ENCODE peak calls at places on chromosomes 12 and 14, in five cellular contexts. D, T, N, R and O are unnamed samples.
A peak's percentile ranks its signal among the peaks of the same experiment; 100 is the strongest.

GRCh38 chr12:29754235-29755189 is 29.2 kb downstream of the TMTC1 start:
- DNase-seq in T (no peak), D (no peak), N (no peak), R (peak; percentile 14), O (no peak)

GRCh38 chr12:32322354-32322753 is 77.0 kb upstream of the FGD4 start:
- DNase-seq in N (no peak), D (no peak), T (no peak), R (no peak), O (no peak)

GRCh38 chr14:59484611-59485174 is 376 bp downstream of the JKAMP start:
- DNase-seq in T (no peak), D (no peak), R (no peak), N (peak; percentile 16), O (no peak)

GRCh38 chr12:47071241-47071852 is 8.1 kb upstream of the PCED1B start:
- DNase-seq in N (no peak), D (no peak), T (no peak), R (no peak), O (no peak)

GRCh38 chr14:52018252-52018651 is 28.9 kb downstream of the RTRAF start:
- DNase-seq in D (no peak), N (no peak), R (no peak), T (no peak), O (no peak)

GRCh38 chr14:68574906-68575305 is 218.0 kb downstream of the ZFP36L1 start:
- DNase-seq in R (no peak), T (no peak), D (peak; percentile 47), N (no peak), O (no peak)

GRCh38 chr14:36430662-36431084 is 89.4 kb downstream of the NKX2-1 start:
- DNase-seq in R (no peak), T (no peak), N (no peak), D (no peak), O (no peak)

GRCh38 chr12:68913682-68914081 is 19.3 kb downstream of the CPM start:
- DNase-seq in N (no peak), D (no peak), R (no peak), T (no peak), O (no peak)

GRCh38 chr12:76999157-76999556 is 66.2 kb downstream of the E2F7 start:
- DNase-seq in T (no peak), R (no peak), D (no peak), N (no peak), O (no peak)

GRCh38 chr14:72256055-72256454 is 323.8 kb downstream of the RGS6 start:
- DNase-seq in T (no peak), D (no peak), N (no peak), R (no peak), O (no peak)

GRCh38 chr14:22792158-22792557 is 23.1 kb downstream of the SLC7A7 start:
- DNase-seq in T (no peak), D (no peak), R (no peak), N (no peak), O (no peak)

GRCh38 chr14:89384023-89384422 is 33.0 kb downstream of the FOXN3 start:
- DNase-seq in D (no peak), N (peak; percentile 92), R (no peak), T (no peak), O (no peak)

GRCh38 chr14:31263485-31264133 is 56.0 kb upstream of the HECTD1 start:
- DNase-seq in R (no peak), T (no peak), N (no peak), D (peak; percentile 44), O (no peak)

GRCh38 chr14:102213470-102213869 is 73.8 kb downstream of the WDR20 start:
- DNase-seq in T (no peak), D (no peak), R (no peak), N (no peak), O (no peak)

GRCh38 chr14:35046751-35047536 is 872 bp downstream of the FAM177A1 start:
- DNase-seq in R (peak; percentile 51), D (no peak), N (no peak), T (peak; percentile 82), O (peak; percentile 52)

DNA sequence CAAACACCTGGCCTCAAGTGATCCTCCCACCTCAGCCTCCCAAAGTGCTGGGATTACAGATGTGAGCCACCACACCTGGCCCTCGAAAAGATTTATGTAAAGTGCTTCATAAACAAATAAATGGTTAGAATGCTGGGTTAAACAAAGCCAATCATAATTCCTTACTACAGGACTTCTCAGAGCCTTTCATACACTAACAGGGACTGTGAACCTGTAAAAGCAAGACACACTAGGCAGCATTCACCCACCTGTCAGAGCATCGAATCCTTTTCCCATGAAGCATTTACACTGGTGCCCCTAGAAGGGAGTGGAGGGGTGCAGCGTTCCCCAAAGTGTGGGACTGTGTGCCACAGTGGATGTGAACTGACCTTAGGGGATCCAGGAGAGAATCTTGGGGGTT is 29.5 kb downstream of the TRPV4 start:
- DNase-seq in N (no peak), D (no peak), T (no peak), R (no peak), O (no peak)
- TF ChIP-seq POLR2A in N (no peak), D (no peak), T (no peak), R (no peak), O (no peak)

GRCh38 chr14:75440733-75441474 is 13.1 kb downstream of the JDP2 start:
- DNase-seq in N (no peak), T (no peak), D (peak; percentile 77), R (peak; percentile 56), O (peak; percentile 65)
- H3K4me3 ChIP-seq in N (no peak overlapping the region), T (no peak overlapping the region), D (no peak overlapping the region), R (no peak overlapping the region), O (no peak overlapping the region)

GRCh38 chr14:75030147-75030546 is 21.1 kb downstream of the MLH3 start:
- DNase-seq in N (no peak), D (no peak), T (no peak), R (no peak), O (no peak)
- TF ChIP-seq CTCF in N (no peak), D (no peak), T (no peak), R (no peak), O (no peak)

DNA sequence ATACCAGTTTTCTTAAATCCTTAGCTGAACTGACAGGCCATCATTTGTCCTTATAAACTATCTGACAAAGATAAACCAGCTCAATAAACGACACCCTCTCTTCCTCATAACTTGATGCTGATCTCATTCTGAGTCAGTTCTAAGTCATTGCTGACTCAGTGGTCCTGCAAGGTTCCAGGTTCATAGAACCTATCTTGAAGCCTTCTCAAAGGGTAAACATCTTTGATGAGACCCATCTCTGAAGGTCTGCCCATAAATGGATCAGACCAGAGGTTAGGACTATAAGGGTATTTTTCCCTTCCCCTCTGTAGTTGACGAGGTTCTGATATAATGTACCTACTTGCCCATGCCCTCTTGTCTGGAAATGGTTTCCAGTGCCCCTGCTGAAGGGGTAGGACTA is 11.9 kb downstream of the NAA25 start:
- DNase-seq in D (no peak), R (no peak), T (no peak), N (no peak), O (no peak)
- TF ChIP-seq POLR2A in D (no peak), R (no peak), T (no peak), N (no peak), O (no peak)